ENCODE peak calls at places on chromosomes 1 and 21, in five cellular contexts. B is stomach; O is activated CD4-positive, alpha-beta T cell treated with anti-CD3 and anti-CD28 coated beads, Interleukin-2, amount 10 ng/mL, durations not matched to agents 24 days and 14 days; M is A172; Q is GDM1. U is an unnamed sample.

GRCh38 chr1:232511172-232511571 is 118.8 kb downstream of the SIPA1L2 start:
- DNase-seq in B (no peak), O (no peak), M (no peak), Q (no peak), U (no peak)

GRCh38 chr1:226497276-226497833 is 51.2 kb upstream of the STUM start:
- DNase-seq in B (peak; percentile 11), O (no peak), M (no peak), Q (no peak), U (no peak)

GRCh38 chr1:6601865-6602668 is 602 bp downstream of the KLHL21 start:
- DNase-seq in B (peak; percentile 61), O (peak; percentile 79), M (no peak), Q (no peak), U (peak; percentile 77)

GRCh38 chr1:158188618-158189017 is 7.9 kb downstream of the CD1D start:
- DNase-seq in B (no peak), O (peak; percentile 4), M (no peak), Q (no peak), U (no peak)

GRCh38 chr1:30304080-30304479 is 419.3 kb downstream of the MATN1 start:
- DNase-seq in B (no peak), O (no peak), M (no peak), Q (no peak), U (no peak)

GRCh38 chr1:231021540-231022031 is 18.5 kb downstream of the FAM89A start:
- DNase-seq in B (no peak), O (no peak), M (no peak), Q (no peak), U (no peak)

GRCh38 chr1:247118946-247119446 is 14.8 kb upstream of the ZNF669 start:
- DNase-seq in B (no peak), O (peak; percentile 69), M (no peak), Q (no peak), U (peak; percentile 64)

GRCh38 chr1:41021526-41022308 is at the start of gene SLFNL1:
- DNase-seq in B (no peak), O (no peak), M (no peak), Q (no peak), U (peak; percentile 32)

GRCh38 chr1:93566227-93566626 is 115.4 kb downstream of the BCAR3 start:
- DNase-seq in B (no peak), O (no peak), M (no peak), Q (no peak), U (no peak)

GRCh38 chr21:31543191-31543590 is 116.3 kb upstream of the SOD1 start:
- DNase-seq in B (no peak), O (no peak), M (peak; percentile 62), Q (no peak), U (no peak)